ENCODE peak calls at places on chromosomes 4 and X, in nine cellular contexts. B is iris pigment epithelial cell; V is CD8-positive, alpha-beta memory T cell; D is AG04450; R is aorta; K is neural crest cell; Q is frontal cortex; X is H54; Z is fibroblast of gingiva. W is an unnamed sample.

GRCh38 chr4:128341634-128342033 is 54.0 kb upstream of the PGRMC2 start:
- DNase-seq in Z (no peak), D (no peak), Q (no peak), V (no peak), K (no peak), B (no peak), X (no peak), R (no peak), W (no peak)

GRCh38 chr4:13219971-13220370 is 264.2 kb downstream of the RAB28 start:
- DNase-seq in K (no peak), D (no peak), Z (no peak), V (no peak), Q (no peak), B (no peak), R (no peak), X (no peak), W (no peak)

GRCh38 chrX:136953867-136954787 is 73.6 kb upstream of the RBMX start:
- DNase-seq in Z (peak), B (peak), R (peak), X (peak), D (no peak), V (peak), K (peak), Q (no peak), W (peak)

GRCh38 chrX:127138218-127138617 is 318.7 kb downstream of the PRR32 start:
- DNase-seq in K (no peak), R (no peak), B (no peak), D (no peak), Z (no peak), Q (no peak), X (no peak), V (no peak), W (no peak)

GRCh38 chr4:78560296-78560963 is 8.9 kb downstream of the ANXA3 start:
- DNase-seq in B (peak), R (no peak), V (no peak), K (no peak), Q (no peak), D (peak), X (no peak), Z (no peak), W (no peak)

GRCh38 chrX:87517571-87518141 is at the start of gene KLHL4:
- DNase-seq in X (no peak), R (no peak), Z (no peak), K (peak), V (no peak), D (peak), B (peak), Q (no peak), W (no peak)

GRCh38 chrX:124274438-124275166 is 57.9 kb upstream of the TEX13D start:
- DNase-seq in K (peak), R (no peak), Z (no peak), Q (no peak), B (no peak), D (no peak), X (no peak), V (no peak), W (no peak)

GRCh38 chr4:124079174-124079780 is 633.3 kb downstream of the ANKRD50 start:
- DNase-seq in Q (no peak), D (no peak), Z (no peak), V (no peak), K (no peak), B (peak), X (no peak), R (no peak), W (no peak)

GRCh38 chrX:124240422-124240821 is 92.0 kb upstream of the TEX13D start:
- DNase-seq in B (no peak), X (no peak), V (no peak), K (no peak), Q (no peak), R (no peak), Z (no peak), D (no peak), W (no peak)

GRCh38 chr4:183552274-183553146 is 47.7 kb downstream of the ING2 start:
- DNase-seq in V (no peak), Q (no peak), B (no peak), Z (no peak), R (no peak), K (peak), D (no peak), X (no peak), W (no peak)

GRCh38 chr4:146520894-146521542 is 722 bp downstream of the SLC10A7 start:
- DNase-seq in R (no peak), B (peak), D (no peak), K (no peak), Z (peak), X (no peak), Q (no peak), V (peak), W (no peak)

GRCh38 chrX:108167211-108167872 is 75.8 kb downstream of the ATG4A start:
- DNase-seq in K (no peak), Q (no peak), X (no peak), D (no peak), V (no peak), Z (no peak), R (no peak), B (peak), W (no peak)

GRCh38 chrX:48508400-48509244 is at the start of gene PORCN:
- DNase-seq in Z (peak), X (no peak), R (peak), D (no peak), Q (peak), K (peak), B (peak), V (peak), W (peak)

GRCh38 chr4:121696641-121697461 is at the start of gene ANXA5:
- DNase-seq in X (peak), R (peak), V (peak), B (peak), D (peak), Q (peak), Z (peak), K (peak), W (peak)

GRCh38 chr4:138223191-138223910 is 18.8 kb downstream of the SLC7A11 start:
- DNase-seq in Q (no peak), K (no peak), X (no peak), V (no peak), R (no peak), B (no peak), Z (no peak), D (no peak), W (no peak)

GRCh38 chr4:84952004-84952403 is 14.5 kb downstream of the WDFY3 start:
- DNase-seq in B (peak), K (no peak), V (no peak), D (no peak), Q (no peak), X (no peak), Z (peak), R (no peak), W (no peak)

GRCh38 chr4:67603310-67604028 is 44.9 kb downstream of the STAP1 start:
- DNase-seq in B (no peak), X (no peak), Z (no peak), D (no peak), K (no peak), V (no peak), R (no peak), Q (no peak), W (no peak)

GRCh38 chr4:76354517-76355473 is 48.3 kb downstream of the STBD1 start:
- DNase-seq in K (no peak), X (no peak), Z (no peak), Q (no peak), R (no peak), D (no peak), V (peak), B (no peak), W (no peak)

GRCh38 chr4:141215030-141215429 is 5.7 kb upstream of the ZNF330 start:
- DNase-seq in R (no peak), K (no peak), D (no peak), V (no peak), Q (no peak), Z (no peak), B (no peak), X (no peak), W (no peak)

GRCh38 chr4:60201052-60201673 is 999.0 kb upstream of the ADGRL3 start:
- DNase-seq in V (no peak), B (peak), Q (peak), R (peak), X (no peak), K (peak), Z (no peak), D (peak), W (no peak)

GRCh38 chr4:169968999-169969398 is 57.2 kb downstream of the MFAP3L start:
- DNase-seq in X (peak), V (no peak), Q (no peak), B (peak), K (no peak), D (no peak), R (no peak), Z (no peak), W (no peak)

GRCh38 chr4:180560896-180561295 is 1682.3 kb upstream of the TENM3 start:
- DNase-seq in X (peak), Q (no peak), R (no peak), Z (no peak), V (no peak), K (no peak), B (peak), D (no peak), W (no peak)

GRCh38 chrX:148161661-148162060 is 180.5 kb downstream of the FMR1NB start:
- DNase-seq in Q (no peak), D (no peak), X (no peak), V (no peak), K (no peak), R (no peak), B (no peak), Z (no peak), W (no peak)

GRCh38 chr4:76948441-76949292 is 885 bp upstream of the SEPTIN11 start:
- DNase-seq in Z (peak), K (peak), Q (peak), X (peak), V (peak), R (peak), D (no peak), B (peak), W (peak)

GRCh38 chr4:113312529-113312928 is 263.1 kb downstream of the ANK2 start:
- DNase-seq in R (no peak), B (no peak), Z (no peak), V (no peak), X (no peak), K (no peak), D (no peak), Q (no peak), W (no peak)

GRCh38 chr4:147924604-147925412 is 192.9 kb downstream of the ARHGAP10 start:
- DNase-seq in R (no peak), X (no peak), D (no peak), K (peak), B (peak), Q (no peak), V (no peak), Z (no peak), W (no peak)

GRCh38 chrX:39018526-39018925 is 217.3 kb downstream of the MID1IP1 start:
- DNase-seq in Z (no peak), B (no peak), R (no peak), D (no peak), X (no peak), K (no peak), V (no peak), Q (no peak), W (no peak)

GRCh38 chr4:56414135-56414675 is 21.2 kb downstream of the PPAT start:
- DNase-seq in R (no peak), Z (peak), X (no peak), V (no peak), K (no peak), D (no peak), Q (no peak), B (peak), W (no peak)

GRCh38 chr4:11904117-11904535 is 475.4 kb upstream of the HS3ST1 start:
- DNase-seq in Z (no peak), K (no peak), V (no peak), X (no peak), Q (no peak), D (no peak), B (peak), R (no peak), W (no peak)

GRCh38 chr4:54566608-54567007 is 91.1 kb upstream of the KIT start:
- DNase-seq in V (no peak), Q (no peak), D (no peak), R (no peak), K (no peak), Z (no peak), B (no peak), X (no peak), W (no peak)

GRCh38 chrX:36868592-36868991 is 139.6 kb upstream of the FAM47C start:
- DNase-seq in Q (no peak), V (no peak), K (no peak), D (no peak), R (no peak), Z (no peak), X (no peak), B (no peak), W (no peak)

GRCh38 chr4:185143596-185143969 is 517 bp downstream of the SLC25A4 start:
- DNase-seq in K (no peak), R (peak), B (peak), X (peak), D (no peak), Q (no peak), Z (no peak), V (peak), W (peak)

GRCh38 chr4:177380730-177381287 is 61.4 kb downstream of the AGA start:
- DNase-seq in D (no peak), V (no peak), R (no peak), B (no peak), Z (no peak), Q (no peak), X (peak), K (no peak), W (no peak)

GRCh38 chr4:95092762-95093161 is 335.0 kb downstream of the BMPR1B start:
- DNase-seq in V (no peak), D (no peak), K (no peak), X (no peak), Q (no peak), Z (no peak), R (no peak), B (no peak), W (no peak)

GRCh38 chr4:156329779-156330178 is 376.1 kb upstream of the CTSO start:
- DNase-seq in R (no peak), Q (no peak), Z (no peak), V (no peak), K (no peak), X (no peak), B (peak), D (no peak), W (no peak)

GRCh38 chrX:30798810-30799209 is 90.2 kb downstream of the TAB3 start:
- DNase-seq in K (no peak), Q (no peak), X (no peak), B (no peak), R (no peak), Z (no peak), D (no peak), V (no peak), W (no peak)